ENCODE peak calls at places on chromosomes 2 and 18, in five cellular contexts. Z is naive thymus-derived CD4-positive, alpha-beta T cell; P is tibial artery; N is fibroblast of lung; L is cardiac muscle cell. I is an unnamed sample.

GRCh38 chr2:211941359-211941758 is 597.2 kb downstream of the ERBB4 start:
- DNase-seq in Z (no peak), L (no peak), N (no peak), P (no peak), I (no peak)

GRCh38 chr2:133862400-133862977 is 294.2 kb upstream of the NCKAP5 start:
- DNase-seq in N (no peak), Z (no peak), L (no peak), P (no peak), I (no peak)

GRCh38 chr2:19857806-19858205 is 44.0 kb downstream of the TTC32 start:
- DNase-seq in Z (no peak), L (no peak), N (no peak), P (no peak), I (no peak)

GRCh38 chr2:34652636-34653035 is 1053.5 kb upstream of the FAM98A start:
- DNase-seq in Z (no peak), P (no peak), L (peak; percentile 82), N (peak; percentile 1), I (no peak)

GRCh38 chr2:60282886-60283285 is 270.6 kb downstream of the BCL11A start:
- DNase-seq in Z (no peak), N (no peak), P (no peak), L (no peak), I (no peak)

GRCh38 chr2:30404354-30405265 is 42.4 kb upstream of the LCLAT1 start:
- DNase-seq in N (peak; percentile 40), Z (peak; percentile 11), L (peak; percentile 33), P (no peak), I (no peak)

GRCh38 chr2:164542584-164543021 is 78.7 kb downstream of the GRB14 start:
- DNase-seq in N (peak; percentile 2), L (no peak), Z (no peak), P (no peak), I (no peak)

GRCh38 chr2:235049719-235050118 is 97.9 kb downstream of the SH3BP4 start:
- DNase-seq in L (no peak), Z (no peak), N (no peak), P (no peak), I (no peak)

GRCh38 chr2:237091779-237092436 is 6.2 kb downstream of the COPS8 start:
- DNase-seq in P (no peak), N (peak; percentile 82), L (no peak), Z (no peak), I (no peak)

GRCh38 chr2:15798716-15799431 is 141.5 kb upstream of the MYCN start:
- DNase-seq in P (no peak), Z (no peak), N (no peak), L (no peak), I (no peak)
- H3K27ac ChIP-seq in P (no peak overlapping the region), Z (no peak overlapping the region), N (no peak overlapping the region), L (no peak overlapping the region), I (no peak overlapping the region)

GRCh38 chr2:239728751-239729150 is 296.4 kb downstream of the NDUFA10 start:
- DNase-seq in L (no peak), P (no peak), Z (no peak), N (no peak), I (no peak)

GRCh38 chr2:239727776-239728600 is 297.2 kb downstream of the NDUFA10 start:
- DNase-seq in L (no peak), Z (no peak), P (peak; percentile 23), N (no peak), I (no peak)

GRCh38 chr2:239729681-239730566 is 295.2 kb downstream of the NDUFA10 start:
- DNase-seq in Z (no peak), P (no peak), L (no peak), N (no peak), I (no peak)

GRCh38 chr2:239730897-239731296 is 294.2 kb downstream of the NDUFA10 start:
- DNase-seq in L (no peak), N (no peak), Z (no peak), P (no peak), I (no peak)

DNA sequence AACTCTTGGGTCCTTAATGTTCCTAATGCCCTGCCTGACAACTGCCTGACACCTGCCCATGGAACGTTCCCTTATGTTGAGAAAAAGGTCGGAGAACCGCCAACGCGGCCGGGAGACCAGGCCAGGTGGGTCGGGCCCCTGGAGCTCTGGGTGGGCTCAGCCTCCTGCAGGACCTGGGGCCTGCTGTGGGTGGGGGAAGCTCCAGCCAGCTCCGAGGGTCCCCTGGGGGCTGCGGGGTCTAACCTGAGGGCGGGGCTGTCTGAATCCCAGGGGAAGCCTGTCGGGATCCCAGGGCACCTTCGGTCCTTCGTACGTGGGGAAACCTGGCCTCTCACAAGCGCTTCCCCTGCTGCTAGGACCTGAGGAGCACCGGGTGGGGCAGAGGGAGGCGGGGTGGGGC is 296.0 kb downstream of the NDUFA10 start:
- DNase-seq in N (no peak), Z (no peak), L (no peak), P (no peak), I (no peak)
- H3K9me3 ChIP-seq in N (no peaks in the 10 kb centered on the region), Z (no peaks in the 10 kb centered on the region), L (no peaks in the 10 kb centered on the region), P (no peaks in the 10 kb centered on the region), I (no peaks in the 10 kb centered on the region)

GRCh38 chr18:63317556-63317946 is 2.0 kb downstream of the BCL2 start:
- DNase-seq in L (no peak), P (no peak), N (no peak), Z (no peak), I (no peak)
- H3K4me3 ChIP-seq in L (no peak overlapping the region), P (peak overlapping the region; percentile 70), N (peak overlapping the region; percentile 80), Z (peak overlapping the region; percentile 94), I (peak overlapping the region; percentile 89)

DNA sequence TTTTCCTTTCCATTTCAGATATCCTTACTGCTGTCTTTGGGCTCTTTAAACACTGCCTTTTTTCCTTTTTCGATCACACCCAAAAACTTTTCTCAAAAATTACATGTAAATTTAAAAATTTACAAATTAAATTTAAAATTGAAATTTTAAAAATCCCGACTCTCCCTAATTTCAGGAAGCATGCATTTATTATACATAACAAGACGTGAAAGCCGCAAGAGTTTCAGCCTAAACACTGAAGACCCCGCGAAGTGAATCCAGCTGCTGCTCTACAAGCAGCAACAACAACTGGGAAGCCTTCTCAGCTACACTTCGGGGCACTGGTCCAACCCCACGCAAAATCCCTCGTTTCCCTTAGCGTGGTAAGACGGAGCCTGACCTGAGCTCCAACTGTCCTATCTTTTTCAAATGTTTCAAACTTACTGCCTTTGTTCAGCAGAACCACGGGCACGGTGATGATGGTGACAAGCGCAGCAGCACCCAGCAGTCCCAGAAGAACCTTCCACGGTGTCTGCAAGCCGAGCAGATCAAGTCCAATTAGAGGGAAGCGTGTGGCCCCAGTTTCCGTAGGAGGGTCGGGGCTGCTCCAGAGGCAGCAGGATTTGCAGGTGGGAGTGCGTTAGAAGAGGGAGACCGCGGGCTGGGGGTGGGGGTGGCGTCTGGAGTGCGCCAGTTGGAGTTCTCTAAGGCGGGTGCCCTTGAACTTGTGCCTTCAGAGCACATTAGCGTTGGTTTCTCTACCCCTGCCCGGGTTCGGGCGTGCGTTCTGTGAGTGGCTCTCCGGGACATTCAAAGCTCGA is 839 bp downstream of the DPP4 start:
- DNase-seq in N (peak; percentile 23), P (no peak), L (peak; percentile 15), Z (peak; percentile 39), I (no peak)
- H3K27ac ChIP-seq in N (peak overlapping the region; percentile 35), P (no peak overlapping the region), L (no peak overlapping the region), Z (peak overlapping the region; percentile 84), I (peak overlapping the region; percentile 63)

GRCh38 chr18:62512996-62513395 is 9.8 kb upstream of the ZCCHC2 start:
- DNase-seq in P (no peak), Z (no peak), L (no peak), N (no peak), I (no peak)
- H3K9me3 ChIP-seq in P (peaks cover 10% of the 10 kb centered on the region), Z (peaks cover 3% of the 10 kb centered on the region), L (peaks cover 5% of the 10 kb centered on the region), N (no peaks in the 10 kb centered on the region), I (no peaks in the 10 kb centered on the region)

DNA sequence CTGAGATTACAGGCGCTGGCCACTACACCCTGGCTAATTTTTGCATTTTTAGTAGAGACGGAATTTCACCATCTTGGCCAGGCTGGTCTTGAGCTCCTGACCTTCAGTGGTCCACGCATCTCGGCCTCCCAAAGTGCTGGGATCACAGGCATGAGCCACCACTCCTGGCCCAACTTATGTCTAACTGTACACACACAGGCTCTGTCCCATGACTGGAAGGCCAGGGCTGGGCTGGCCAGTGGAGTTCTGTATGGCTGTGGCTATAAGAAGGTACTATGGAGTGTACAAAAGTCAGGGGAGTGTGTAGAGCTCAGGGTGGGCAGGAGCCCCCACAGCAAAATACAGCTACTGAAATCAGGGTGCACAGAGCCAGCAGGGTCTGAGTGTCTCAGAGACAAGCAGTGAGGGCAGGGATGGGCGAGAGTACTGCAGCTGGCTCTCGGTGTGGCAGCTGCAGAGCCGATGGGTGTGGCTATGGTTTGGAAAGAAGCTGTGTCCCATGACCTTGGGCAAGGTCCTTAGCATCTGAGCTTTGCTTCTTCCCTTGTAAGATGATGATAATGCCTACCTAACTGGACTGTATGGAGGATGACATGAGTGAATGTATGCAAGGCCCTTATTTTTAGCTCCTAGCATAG is 10.4 kb upstream of the MSGN1 start:
- DNase-seq in L (no peak), P (no peak), Z (no peak), N (no peak), I (no peak)
- H3K4me3 ChIP-seq in L (no peak overlapping the region), P (no peak overlapping the region), Z (no peak overlapping the region), N (no peak overlapping the region), I (no peak overlapping the region)

GRCh38 chr2:145411493-145411892 is 891.6 kb upstream of the ZEB2 start:
- DNase-seq in P (no peak), N (no peak), L (no peak), Z (peak; percentile 1), I (no peak)
- H3K27ac ChIP-seq in P (no peak overlapping the region), N (no peak overlapping the region), L (no peak overlapping the region), Z (no peak overlapping the region), I (no peak overlapping the region)

DNA sequence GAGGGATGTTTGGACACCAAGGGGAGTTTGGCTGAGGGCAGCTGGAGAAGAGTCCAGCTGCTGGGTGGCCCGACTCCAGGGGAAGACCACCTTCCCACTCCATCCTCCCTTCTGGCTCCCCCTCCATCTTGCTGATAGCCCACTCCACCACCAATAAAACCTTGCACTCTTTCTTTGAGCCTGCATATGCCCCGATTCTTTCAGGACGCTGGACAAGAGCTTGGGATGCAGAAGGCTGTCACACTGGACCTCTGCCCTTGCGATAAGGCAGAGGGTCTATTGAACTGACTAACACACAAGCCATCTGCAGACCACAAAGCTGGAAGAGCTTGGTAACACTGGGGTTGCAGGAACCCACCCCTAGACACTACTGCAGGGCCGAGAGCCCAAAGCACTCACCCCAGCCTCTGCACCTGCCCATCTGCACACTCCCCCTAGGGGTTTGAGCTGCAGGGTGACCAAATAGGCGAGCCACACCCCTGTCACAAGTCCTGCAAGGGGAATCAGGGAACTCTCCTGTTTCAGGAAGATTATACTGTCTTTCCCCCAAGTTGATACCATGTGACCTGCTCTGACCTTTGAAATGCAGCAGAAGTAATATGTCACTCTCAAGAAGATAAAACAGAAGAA is 70.5 kb downstream of the SMAD4 start:
- DNase-seq in P (no peak), Z (no peak), N (no peak), L (no peak), I (no peak)
- H3K9me3 ChIP-seq in P (no peaks in the 10 kb centered on the region), Z (no peaks in the 10 kb centered on the region), N (no peaks in the 10 kb centered on the region), L (no peaks in the 10 kb centered on the region), I (no peaks in the 10 kb centered on the region)

I was measured in effector memory CD4-positive, alpha-beta T cell.